ENCODE peak calls at places on chromosomes 6 and 20, in ten cellular contexts. One of them, this sample, is unnamed.

GRCh38 chr6:106630366-106630765 is 988 bp downstream of the QRSL1 start:
- DNase-seq in HEK293T: no peak
- DNase-seq in cardiac muscle cell: peak; percentile 2
- DNase-seq in tibial nerve: no peak
- DNase-seq in NCI-H82: no peak
- DNase-seq in amniotic stem cell: no peak
- DNase-seq in stomach: no peak
- DNase-seq in iris pigment epithelial cell: no peak
- DNase-seq in H4: no peak
- DNase-seq in astrocyte of the spinal cord: no peak
- DNase-seq in this sample: peak; percentile 41

GRCh38 chr6:30568245-30568644 is 3.0 kb upstream of the ABCF1 start:
- DNase-seq in HEK293T: no peak
- DNase-seq in cardiac muscle cell: no peak
- DNase-seq in tibial nerve: no peak
- DNase-seq in NCI-H82: no peak
- DNase-seq in amniotic stem cell: no peak
- DNase-seq in stomach: no peak
- DNase-seq in iris pigment epithelial cell: no peak
- DNase-seq in H4: no peak
- DNase-seq in astrocyte of the spinal cord: no peak
- DNase-seq in this sample: no peak

GRCh38 chr6:139926711-139927110 is 552.3 kb upstream of the CITED2 start:
- DNase-seq in HEK293T: no peak
- DNase-seq in cardiac muscle cell: no peak
- DNase-seq in tibial nerve: no peak
- DNase-seq in NCI-H82: no peak
- DNase-seq in amniotic stem cell: no peak
- DNase-seq in stomach: no peak
- DNase-seq in iris pigment epithelial cell: peak; percentile 52
- DNase-seq in H4: no peak
- DNase-seq in astrocyte of the spinal cord: peak; percentile 82
- DNase-seq in this sample: no peak

GRCh38 chr6:120671519-120671918 is 662.8 kb downstream of the TBC1D32 start:
- DNase-seq in HEK293T: peak; percentile 38
- DNase-seq in cardiac muscle cell: no peak
- DNase-seq in tibial nerve: no peak
- DNase-seq in NCI-H82: peak; percentile 93
- DNase-seq in amniotic stem cell: no peak
- DNase-seq in stomach: no peak
- DNase-seq in iris pigment epithelial cell: no peak
- DNase-seq in H4: no peak
- DNase-seq in astrocyte of the spinal cord: no peak
- DNase-seq in this sample: no peak

GRCh38 chr6:145267076-145267867 is 468.0 kb downstream of the EPM2A start:
- DNase-seq in HEK293T: no peak
- DNase-seq in cardiac muscle cell: no peak
- DNase-seq in tibial nerve: no peak
- DNase-seq in NCI-H82: no peak
- DNase-seq in amniotic stem cell: no peak
- DNase-seq in stomach: no peak
- DNase-seq in iris pigment epithelial cell: no peak
- DNase-seq in H4: no peak
- DNase-seq in astrocyte of the spinal cord: no peak
- DNase-seq in this sample: no peak

GRCh38 chr6:93727447-93727846 is 308.1 kb upstream of the EPHA7 start:
- DNase-seq in HEK293T: no peak
- DNase-seq in cardiac muscle cell: no peak
- DNase-seq in tibial nerve: no peak
- DNase-seq in NCI-H82: no peak
- DNase-seq in amniotic stem cell: no peak
- DNase-seq in stomach: no peak
- DNase-seq in iris pigment epithelial cell: no peak
- DNase-seq in H4: no peak
- DNase-seq in astrocyte of the spinal cord: no peak
- DNase-seq in this sample: no peak

GRCh38 chr6:157608221-157609075 is 214.6 kb upstream of the SNX9 start:
- DNase-seq in HEK293T: no peak
- DNase-seq in cardiac muscle cell: no peak
- DNase-seq in tibial nerve: no peak
- DNase-seq in NCI-H82: no peak
- DNase-seq in amniotic stem cell: no peak
- DNase-seq in stomach: no peak
- DNase-seq in iris pigment epithelial cell: no peak
- DNase-seq in H4: no peak
- DNase-seq in astrocyte of the spinal cord: no peak
- DNase-seq in this sample: no peak

GRCh38 chr20:35306931-35307517 is 14.8 kb upstream of the FAM83C start:
- DNase-seq in HEK293T: peak; percentile 80
- DNase-seq in cardiac muscle cell: peak; percentile 84
- DNase-seq in tibial nerve: peak; percentile 28
- DNase-seq in NCI-H82: peak; percentile 77
- DNase-seq in amniotic stem cell: no peak
- DNase-seq in stomach: peak; percentile 63
- DNase-seq in iris pigment epithelial cell: peak; percentile 84
- DNase-seq in H4: peak; percentile 85
- DNase-seq in astrocyte of the spinal cord: peak; percentile 76
- DNase-seq in this sample: no peak

GRCh38 chr6:32131439-32131948 is 1.4 kb upstream of the FKBPL start:
- DNase-seq in HEK293T: no peak
- DNase-seq in cardiac muscle cell: no peak
- DNase-seq in tibial nerve: no peak
- DNase-seq in NCI-H82: no peak
- DNase-seq in amniotic stem cell: no peak
- DNase-seq in stomach: no peak
- DNase-seq in iris pigment epithelial cell: no peak
- DNase-seq in H4: no peak
- DNase-seq in astrocyte of the spinal cord: no peak
- DNase-seq in this sample: no peak

This sample was measured in CD4-positive, CD25-positive, alpha-beta regulatory T cell.